ENCODE peak calls at places on chromosomes 6 and 20, in five cellular contexts. M is H9, A is H1, R is mesenchymal stem cell, K is mesendoderm. H is an unnamed sample.

GRCh38 chr20:47118641-47119040 is 224.0 kb downstream of the EYA2 start:
- DNase-seq in K (no peak), M (no peak), R (no peak), A (no peak), H (peak; percentile 28)

GRCh38 chr20:62551408-62552323 is 75.9 kb upstream of the GATA5 start:
- DNase-seq in R (no peak), A (no peak), K (peak; percentile 14), M (peak; percentile 44), H (no peak)

GRCh38 chr6:130140084-130140483 is 82.7 kb downstream of the SAMD3 start:
- DNase-seq in A (no peak), K (no peak), R (no peak), M (no peak), H (peak; percentile 28)

GRCh38 chr6:112780498-112781096 is 433.5 kb downstream of the RFPL4B start:
- DNase-seq in R (peak; percentile 84), M (peak; percentile 66), K (peak; percentile 78), A (peak; percentile 7), H (peak; percentile 84)

GRCh38 chr20:36808317-36809257 is 35.0 kb upstream of the DSN1 start:
- DNase-seq in K (peak; percentile 78), A (peak; percentile 29), R (peak; percentile 79), M (peak; percentile 82), H (peak; percentile 89)

GRCh38 chr6:118260833-118261232 is 287.3 kb upstream of the PLN start:
- DNase-seq in R (no peak), A (no peak), M (no peak), K (no peak), H (no peak)

GRCh38 chr6:18533793-18534192 is 146.6 kb downstream of the RNF144B start:
- DNase-seq in M (no peak), K (peak; percentile 72), A (no peak), R (no peak), H (no peak)

GRCh38 chr6:97240222-97240621 is 42.8 kb downstream of the MMS22L start:
- DNase-seq in R (no peak), M (no peak), K (no peak), A (no peak), H (peak; percentile 74)

GRCh38 chr6:148720897-148721296 is 25.9 kb upstream of the UST start:
- DNase-seq in M (no peak), R (no peak), A (no peak), K (no peak), H (no peak)

GRCh38 chr6:159431750-159432149 is 261.3 kb downstream of the SOD2 start:
- DNase-seq in K (no peak), M (no peak), A (no peak), R (no peak), H (no peak)

GRCh38 chr6:95601133-95601532 is 23.8 kb downstream of the MANEA start:
- DNase-seq in M (no peak), R (peak; percentile 86), A (no peak), K (peak; percentile 22), H (peak; percentile 81)

GRCh38 chr6:168838000-168838399 is 397.0 kb downstream of the SMOC2 start:
- DNase-seq in M (no peak), K (no peak), A (no peak), R (no peak), H (no peak)

GRCh38 chr6:168834188-168834587 is 393.2 kb downstream of the SMOC2 start:
- DNase-seq in M (no peak), K (no peak), A (no peak), R (no peak), H (no peak)

GRCh38 chr6:168841609-168842278 is 400.8 kb downstream of the SMOC2 start:
- DNase-seq in K (no peak), A (no peak), M (no peak), R (no peak), H (no peak)

GRCh38 chr6:168834814-168835213 is 393.8 kb downstream of the SMOC2 start:
- DNase-seq in R (no peak), K (no peak), A (no peak), M (no peak), H (no peak)

GRCh38 chr6:168837231-168837903 is 396.4 kb downstream of the SMOC2 start:
- DNase-seq in A (no peak), R (no peak), M (no peak), K (no peak), H (no peak)
- H2AK5ac ChIP-seq in A (no peak overlapping the region), R (no peak overlapping the region), M (no peak overlapping the region), K (no peak overlapping the region), H (no peak overlapping the region)

DNA sequence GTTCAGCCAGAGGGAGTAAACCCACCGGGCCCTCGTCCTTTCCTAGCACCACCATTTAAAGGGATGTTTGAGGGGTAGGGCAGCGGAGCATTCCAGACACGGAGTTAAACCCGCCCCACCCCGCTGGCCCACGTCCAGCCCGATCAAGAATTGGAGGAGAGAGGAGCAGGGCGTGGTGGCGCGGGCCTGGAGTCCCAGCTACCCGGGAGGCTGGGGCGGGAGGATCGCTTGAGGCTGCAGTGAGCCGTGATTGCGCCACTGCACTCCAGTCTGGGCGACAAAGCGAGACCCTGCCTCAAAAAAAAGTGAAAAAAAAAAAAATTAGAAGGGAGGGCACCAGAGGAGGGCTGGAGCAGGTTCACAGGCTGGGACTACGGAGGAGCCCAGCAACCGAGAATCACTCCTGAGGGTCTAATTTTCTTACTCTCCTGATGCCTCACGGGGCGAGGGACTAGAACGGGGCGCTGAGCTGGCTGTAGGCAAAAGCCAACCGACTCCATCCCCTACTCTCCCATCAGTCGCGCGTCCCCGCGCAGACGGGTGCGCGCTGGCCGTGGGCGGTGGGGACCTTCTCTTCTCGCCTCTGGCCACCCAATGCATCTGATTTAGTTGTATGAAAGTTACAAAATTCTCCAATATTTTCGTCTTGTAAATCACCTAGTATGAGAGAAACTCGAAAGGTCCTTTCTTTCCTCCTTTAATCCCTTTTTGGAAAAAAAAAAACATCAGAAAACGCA is 6.1 kb upstream of the HSPA1B start:
- DNase-seq in R (no peak), M (peak; percentile 69), K (peak; percentile 79), A (no peak), H (peak; percentile 30)
- H2AK5ac ChIP-seq in R (peak overlapping the region; percentile 98), M (no peak overlapping the region), K (no peak overlapping the region), A (no peak overlapping the region), H (peak overlapping the region; percentile 74)

GRCh38 chr20:44716309-44717106 is 1.3 kb downstream of the CCN5 start:
- DNase-seq in M (no peak), A (no peak), K (no peak), R (no peak), H (no peak)
- H2AK5ac ChIP-seq in M (no peak overlapping the region), A (no peak overlapping the region), K (no peak overlapping the region), R (no peak overlapping the region), H (peak overlapping the region; percentile 59)

GRCh38 chr20:24917056-24917455 is 32.0 kb upstream of the CST7 start:
- DNase-seq in M (no peak), K (no peak), A (no peak), R (no peak), H (no peak)

GRCh38 chr20:24915892-24916291 is 33.2 kb upstream of the CST7 start:
- DNase-seq in A (no peak), R (no peak), K (no peak), M (no peak), H (no peak)

GRCh38 chr20:24917797-24918578 is 31.1 kb upstream of the CST7 start:
- DNase-seq in R (peak; percentile 59), A (peak; percentile 67), M (peak; percentile 85), K (peak; percentile 78), H (peak; percentile 58)

GRCh38 chr20:24916412-24916811 is 32.7 kb upstream of the CST7 start:
- DNase-seq in K (no peak), R (no peak), M (no peak), A (no peak), H (no peak)

GRCh38 chr20:24918579-24919566 is 30.2 kb upstream of the CST7 start:
- DNase-seq in A (no peak), M (no peak), R (no peak), K (no peak), H (no peak)
- H2AK5ac ChIP-seq in A (no peak overlapping the region), M (no peak overlapping the region), R (peak overlapping the region; percentile 4), K (no peak overlapping the region), H (no peak overlapping the region)

DNA sequence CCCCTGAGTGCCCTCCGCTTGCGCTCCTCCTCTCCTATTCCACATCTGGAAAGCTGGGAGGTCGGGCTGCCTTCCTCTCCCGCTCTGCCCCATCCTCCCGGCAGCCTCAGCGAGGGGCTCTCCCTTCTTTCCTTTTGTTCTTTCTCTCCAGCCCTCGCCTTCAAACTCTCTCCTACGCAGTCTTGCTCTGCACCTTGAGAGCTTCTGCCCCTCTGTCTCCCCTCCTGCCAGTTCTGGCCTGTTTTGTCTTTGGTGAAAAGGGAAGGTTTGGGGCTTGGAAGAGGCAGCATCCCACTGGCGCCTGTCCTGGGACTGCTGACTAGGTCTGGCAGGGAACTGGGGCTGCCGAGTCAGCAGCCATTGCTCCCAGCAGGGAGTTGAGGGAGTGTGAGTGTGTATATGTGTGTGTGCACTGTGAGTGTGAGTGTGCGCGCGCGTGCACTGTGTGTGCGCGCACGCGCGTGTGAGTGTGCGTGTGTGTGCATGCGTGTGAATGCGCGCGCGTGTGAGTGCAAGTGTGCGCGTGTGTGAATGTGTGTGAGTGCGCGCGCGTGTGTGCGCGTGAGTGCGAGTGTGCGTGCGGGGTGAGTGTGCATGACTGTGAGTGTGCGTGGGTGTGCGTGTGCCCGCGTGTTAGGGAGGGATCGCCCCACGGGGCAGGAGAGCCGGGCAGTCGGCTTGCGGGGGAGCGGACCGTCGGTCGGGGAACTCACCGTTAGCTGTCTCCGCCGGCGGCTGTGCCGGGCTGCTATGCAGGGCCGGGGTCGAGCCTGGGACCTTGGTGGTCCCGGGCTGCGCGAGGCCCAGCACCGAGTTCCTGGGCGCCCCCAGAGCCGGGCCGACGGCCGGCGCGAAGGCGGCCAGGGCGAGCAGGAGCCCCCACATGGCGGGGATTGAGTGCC is 488 bp downstream of the CPXM1 start:
- DNase-seq in M (peak; percentile 49), A (no peak), K (peak; percentile 65), R (peak; percentile 27), H (peak; percentile 7)
- H2AK5ac ChIP-seq in M (no peak overlapping the region), A (peak overlapping the region; percentile 68), K (no peak overlapping the region), R (no peak overlapping the region), H (no peak overlapping the region)